ENCODE peak calls at places on chromosomes 12 and 14, in seven cellular contexts. Q is mammary epithelial cell, Y is left ventricle myocardium inferior, X is uterus, A is neural progenitor cell, H is body of pancreas, B is brain microvascular endothelial cell. T is an unnamed sample.

GRCh38 chr14:90421621-90422020 is 24.8 kb downstream of the CALM1 start:
- DNase-seq in H (no peak), Q (no peak), X (no peak), Y (no peak), A (no peak), B (no peak), T (no peak)

GRCh38 chr14:68982581-68982980 is 3.5 kb upstream of the ACTN1 start:
- DNase-seq in A (no peak), Q (no peak), B (no peak), Y (no peak), H (no peak), X (no peak), T (no peak)

GRCh38 chr14:92556255-92556741 is 42.7 kb downstream of the RIN3 start:
- DNase-seq in H (no peak), B (no peak), Q (no peak), X (no peak), Y (no peak), A (no peak), T (no peak)

GRCh38 chr12:120085920-120086319 is 30.6 kb downstream of the RAB35 start:
- DNase-seq in X (no peak), Y (no peak), H (no peak), A (no peak), B (no peak), Q (no peak), T (no peak)

GRCh38 chr14:95361373-95362179 is 41.9 kb upstream of the CLMN start:
- DNase-seq in H (peak; percentile 67), Q (peak; percentile 51), B (no peak), A (peak; percentile 60), X (peak; percentile 29), Y (no peak), T (no peak)

GRCh38 chr12:121240484-121241202 is 30.7 kb downstream of the P2RX4 start:
- DNase-seq in X (peak; percentile 95), Y (peak; percentile 79), Q (no peak), H (peak; percentile 60), A (peak; percentile 49), B (peak; percentile 25), T (no peak)

GRCh38 chr14:104245075-104245474 is 106.7 kb downstream of the KIF26A start:
- DNase-seq in Y (no peak), A (no peak), Q (no peak), X (peak; percentile 5), H (no peak), B (no peak), T (no peak)

GRCh38 chr14:92164958-92165357 is 43.2 kb downstream of the CPSF2 start:
- DNase-seq in H (no peak), B (no peak), Y (no peak), Q (no peak), A (no peak), X (no peak), T (no peak)

GRCh38 chr12:20588057-20588456 is 107.1 kb upstream of the SLCO1C1 start:
- DNase-seq in Y (no peak), X (no peak), A (peak; percentile 5), Q (no peak), B (no peak), H (peak; percentile 10), T (no peak)

GRCh38 chr12:31370645-31371620 is 45.0 kb upstream of the SINHCAF start:
- DNase-seq in Q (no peak), B (no peak), H (no peak), A (peak; percentile 92), Y (no peak), X (no peak), T (no peak)

GRCh38 chr12:124506145-124506831 is 61.1 kb downstream of the NCOR2 start:
- DNase-seq in X (peak; percentile 87), Y (peak; percentile 86), B (no peak), A (peak; percentile 28), Q (no peak), H (peak; percentile 86), T (no peak)

GRCh38 chr12:25958254-25959068 is at the start of gene RASSF8:
- DNase-seq in A (peak; percentile 95), Y (peak; percentile 77), H (peak; percentile 77), X (peak; percentile 81), B (peak; percentile 46), Q (peak; percentile 67), T (peak; percentile 63)

GRCh38 chr14:65879218-65880009 is 466.9 kb downstream of the FUT8 start:
- DNase-seq in Y (no peak), Q (peak; percentile 85), B (peak; percentile 1), H (no peak), A (no peak), X (no peak), T (peak; percentile 59)

GRCh38 chr12:94831081-94831747 is 172.3 kb downstream of the NDUFA12 start:
- DNase-seq in Q (no peak), B (no peak), H (peak; percentile 21), A (no peak), X (no peak), Y (no peak), T (no peak)

GRCh38 chr14:102580552-102581110 is 11.8 kb upstream of the RCOR1 start:
- DNase-seq in Y (no peak), Q (no peak), H (no peak), B (no peak), A (no peak), X (no peak), T (no peak)

GRCh38 chr14:95484296-95484695 is 32.2 kb downstream of the SYNE3 start:
- DNase-seq in X (no peak), Y (no peak), B (no peak), Q (no peak), A (no peak), H (no peak), T (no peak)

GRCh38 chr12:25455696-25456095 is 97.4 kb downstream of the LMNTD1 start:
- DNase-seq in X (no peak), Y (no peak), H (no peak), Q (no peak), B (no peak), A (no peak), T (no peak)

GRCh38 chr14:86790408-86791364 is 1202.3 kb downstream of the GALC start:
- DNase-seq in H (no peak), B (no peak), X (no peak), Y (no peak), A (peak; percentile 13), Q (peak; percentile 16), T (no peak)

GRCh38 chr12:65937181-65937641 is 112.9 kb downstream of the HMGA2 start:
- DNase-seq in X (no peak), H (no peak), Y (no peak), B (no peak), Q (no peak), A (no peak), T (no peak)

GRCh38 chr12:102740157-102741032 is 176.6 kb downstream of the PAH start:
- DNase-seq in B (peak; percentile 20), A (peak; percentile 41), H (no peak), Y (no peak), Q (peak; percentile 1), X (no peak), T (no peak)

GRCh38 chr12:120249875-120250795 is 15.4 kb downstream of the PXN start:
- DNase-seq in Q (no peak), Y (peak; percentile 90), H (no peak), X (peak; percentile 69), B (no peak), A (no peak), T (no peak)

GRCh38 chr14:68756071-68756481 is 36.8 kb downstream of the ZFP36L1 start:
- DNase-seq in X (no peak), Y (no peak), Q (no peak), A (no peak), H (peak; percentile 35), B (no peak), T (no peak)

GRCh38 chr12:79069009-79069408 is 204.4 kb downstream of the SYT1 start:
- DNase-seq in H (no peak), A (no peak), B (no peak), Q (peak; percentile 25), X (no peak), Y (no peak), T (no peak)

GRCh38 chr12:105924526-105925208 is 214.1 kb downstream of the NUAK1 start:
- DNase-seq in Q (no peak), A (no peak), X (no peak), H (no peak), Y (no peak), B (no peak), T (no peak)

GRCh38 chr14:59239030-59239429 is 50.6 kb downstream of the DAAM1 start:
- DNase-seq in A (no peak), H (no peak), Q (no peak), Y (no peak), B (no peak), X (no peak), T (no peak)
- H3K27ac ChIP-seq in A (no peak overlapping the region), H (no peak overlapping the region), Q (no peak overlapping the region), Y (peak overlapping the region; percentile 46), B (no peak overlapping the region), X (no peak overlapping the region), T (no peak overlapping the region)

DNA sequence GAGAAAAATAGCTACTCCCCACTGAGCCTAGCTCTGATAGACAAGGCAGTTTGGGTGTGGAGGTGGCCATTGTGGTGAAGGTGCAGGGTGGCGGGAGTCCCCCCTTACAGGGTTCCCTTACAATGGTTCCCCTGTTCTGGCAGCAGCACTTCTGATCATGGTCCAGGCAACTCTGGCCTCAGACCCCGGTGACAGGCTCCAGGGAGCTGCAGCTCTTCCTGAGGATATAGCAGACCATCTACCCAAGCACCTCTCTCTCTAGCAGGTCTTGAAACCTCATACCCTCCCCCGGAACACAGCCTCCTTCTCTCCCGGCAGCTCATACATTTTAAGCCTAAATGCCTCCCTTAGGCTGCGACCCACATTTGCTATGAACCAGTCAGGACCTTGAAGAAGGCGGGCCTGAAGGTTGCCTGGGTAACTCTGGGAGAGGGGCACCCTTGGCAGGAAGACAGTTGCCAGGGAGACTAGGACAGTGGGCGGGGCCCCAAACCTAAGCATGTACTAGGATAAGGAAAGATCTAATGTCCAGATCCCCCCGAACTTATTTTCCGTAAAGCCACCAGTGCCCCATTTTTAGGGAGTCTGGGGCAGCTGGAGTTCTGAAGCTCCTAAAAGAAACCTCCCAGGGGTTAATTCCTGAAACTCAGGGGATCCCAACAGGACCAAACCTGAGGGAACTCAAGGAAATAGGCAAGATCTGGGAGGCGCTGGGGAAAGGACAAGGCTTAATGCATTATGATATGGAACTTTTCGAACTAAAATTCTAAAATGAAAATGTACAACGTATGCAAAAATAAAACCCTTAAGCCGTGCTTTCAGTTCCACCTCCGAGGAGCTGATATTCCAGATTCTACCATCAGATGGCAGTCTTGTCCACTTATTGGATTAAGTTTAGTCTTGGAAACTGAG is 4.6 kb upstream of the GDF11 start:
- DNase-seq in Y (peak; percentile 80), X (peak; percentile 85), Q (peak; percentile 70), H (peak; percentile 85), A (peak; percentile 95), B (peak; percentile 79), T (peak; percentile 59)
- TF ChIP-seq CTCF in Y (peak; percentile 91), X (peak; percentile 87), Q (peak; percentile 82), H (peak; percentile 95), A (peak; percentile 96), B (peak; percentile 72), T (peak; percentile 79)

GRCh38 chr12:1838994-1839365 is 18.6 kb downstream of the LRTM2 start:
- DNase-seq in X (no peak), Q (no peak), Y (no peak), A (no peak), B (no peak), H (no peak), T (no peak)
- H3K27ac ChIP-seq in X (no peak overlapping the region), Q (no peak overlapping the region), Y (no peak overlapping the region), A (no peak overlapping the region), B (no peak overlapping the region), H (no peak overlapping the region), T (no peak overlapping the region)

DNA sequence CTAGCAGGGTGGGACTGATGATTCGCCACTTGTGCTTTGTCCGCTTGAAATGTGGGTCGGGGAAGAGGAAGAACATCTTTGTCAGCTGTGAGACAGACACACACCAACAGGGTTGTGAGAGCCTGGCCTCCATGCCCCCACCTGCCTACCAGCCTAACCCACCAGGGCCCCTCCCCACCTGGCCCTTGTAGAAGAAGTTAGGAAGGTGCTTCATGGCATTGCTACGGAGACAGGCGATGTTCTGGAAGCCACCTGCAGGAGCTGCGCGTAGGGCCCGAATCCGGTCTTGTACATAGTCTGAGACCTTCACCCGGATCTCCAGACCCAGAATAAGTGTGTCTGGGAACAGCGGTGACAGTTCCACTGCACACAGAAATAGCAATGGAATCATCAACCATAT is 2.3 kb downstream of the METTL1 start:
- DNase-seq in B (no peak), Q (no peak), X (no peak), H (no peak), A (no peak), Y (no peak), T (no peak)
- TF ChIP-seq CTCF in B (no peak), Q (no peak), X (no peak), H (no peak), A (no peak), Y (no peak), T (no peak)